ENCODE peak calls at places on chromosome 20, in eight cellular contexts. W is IMR-90, O is GM20000, I is ascending aorta, C is hepatocyte, D is nephron progenitor cell, P is HCT116, S is endothelial cell. F is an unnamed sample.
A peak's percentile ranks its signal among the peaks of the same experiment; 100 is the strongest.

GRCh38 chr20:41058007-41058673 is 29.5 kb downstream of the TOP1 start:
- DNase-seq in C (peak; percentile 47), O (no peak), D (no peak), I (no peak), W (peak; percentile 93), S (no peak), P (peak; percentile 8), F (no peak)

GRCh38 chr20:51628533-51629398 is 86.2 kb upstream of the NFATC2 start:
- DNase-seq in I (no peak), C (no peak), S (no peak), O (no peak), P (no peak), W (peak; percentile 86), D (no peak), F (no peak)

GRCh38 chr20:58994390-58995159 is 12.5 kb downstream of the CTSZ start:
- DNase-seq in P (no peak), C (no peak), I (no peak), W (no peak), O (no peak), D (no peak), S (no peak), F (no peak)

GRCh38 chr20:63223121-63223825 is 7.3 kb upstream of the YTHDF1 start:
- DNase-seq in C (peak; percentile 72), S (peak; percentile 57), O (peak; percentile 69), D (peak; percentile 65), P (no peak), I (no peak), W (peak; percentile 30), F (peak; percentile 75)

GRCh38 chr20:63488331-63489251 is 10.3 kb downstream of the EEF1A2 start:
- DNase-seq in C (no peak), P (no peak), D (peak; percentile 63), W (no peak), I (no peak), S (no peak), O (no peak), F (no peak)

GRCh38 chr20:33994624-33994913 is 858 bp downstream of the RALY start:
- DNase-seq in D (no peak), C (no peak), W (no peak), P (no peak), O (no peak), I (no peak), S (no peak), F (no peak)

GRCh38 chr20:25237610-25238318 is 10.1 kb upstream of the PYGB start:
- DNase-seq in P (peak; percentile 94), C (peak; percentile 77), S (no peak), W (peak; percentile 100), I (peak; percentile 78), O (no peak), D (no peak), F (peak; percentile 60)

GRCh38 chr20:57498425-57499400 is 26.2 kb downstream of the CTCFL start:
- DNase-seq in O (no peak), P (peak; percentile 19), C (peak; percentile 41), I (no peak), D (peak; percentile 41), S (peak; percentile 51), W (peak; percentile 7), F (peak; percentile 68)

GRCh38 chr20:58131581-58132142 is 96.8 kb downstream of the ANKRD60 start:
- DNase-seq in I (no peak), O (no peak), W (peak; percentile 1), D (no peak), P (peak; percentile 27), S (no peak), C (no peak), F (peak; percentile 86)

GRCh38 chr20:22411568-22412450 is 172.6 kb downstream of the FOXA2 start:
- DNase-seq in W (no peak), D (no peak), O (no peak), P (no peak), S (no peak), I (no peak), C (peak; percentile 76), F (peak; percentile 30)

GRCh38 chr20:17856837-17857605 is 111.6 kb downstream of the SNX5 start:
- DNase-seq in I (no peak), C (no peak), S (no peak), D (no peak), O (no peak), P (no peak), W (no peak), F (no peak)

GRCh38 chr20:8057871-8058270 is 38.3 kb upstream of the TMX4 start:
- DNase-seq in P (no peak), I (no peak), D (no peak), O (no peak), W (no peak), S (no peak), C (no peak), F (no peak)

GRCh38 chr20:2610326-2610725 is 42.1 kb upstream of the NOP56 start:
- DNase-seq in O (no peak), C (no peak), W (no peak), P (no peak), S (no peak), I (no peak), D (no peak), F (no peak)

GRCh38 chr20:44021900-44022299 is 107.2 kb downstream of the TOX2 start:
- DNase-seq in S (no peak), O (no peak), W (no peak), P (no peak), I (no peak), D (no peak), C (no peak), F (no peak)

GRCh38 chr20:50368386-50368785 is 141.8 kb upstream of the PTPN1 start:
- DNase-seq in I (no peak), O (no peak), C (no peak), S (no peak), W (no peak), D (no peak), P (no peak), F (no peak)

GRCh38 chr20:50366270-50367103 is 143.7 kb upstream of the PTPN1 start:
- DNase-seq in W (peak; percentile 75), P (no peak), C (peak; percentile 92), O (no peak), I (no peak), D (no peak), S (no peak), F (peak; percentile 93)

GRCh38 chr20:50367104-50367674 is 143.0 kb upstream of the PTPN1 start:
- DNase-seq in D (no peak), I (no peak), S (no peak), C (no peak), O (no peak), W (no peak), P (no peak), F (no peak)

GRCh38 chr20:50368813-50369224 is 141.4 kb upstream of the PTPN1 start:
- DNase-seq in O (no peak), S (no peak), C (peak; percentile 56), D (no peak), P (no peak), W (peak; percentile 63), I (no peak), F (no peak)

DNA sequence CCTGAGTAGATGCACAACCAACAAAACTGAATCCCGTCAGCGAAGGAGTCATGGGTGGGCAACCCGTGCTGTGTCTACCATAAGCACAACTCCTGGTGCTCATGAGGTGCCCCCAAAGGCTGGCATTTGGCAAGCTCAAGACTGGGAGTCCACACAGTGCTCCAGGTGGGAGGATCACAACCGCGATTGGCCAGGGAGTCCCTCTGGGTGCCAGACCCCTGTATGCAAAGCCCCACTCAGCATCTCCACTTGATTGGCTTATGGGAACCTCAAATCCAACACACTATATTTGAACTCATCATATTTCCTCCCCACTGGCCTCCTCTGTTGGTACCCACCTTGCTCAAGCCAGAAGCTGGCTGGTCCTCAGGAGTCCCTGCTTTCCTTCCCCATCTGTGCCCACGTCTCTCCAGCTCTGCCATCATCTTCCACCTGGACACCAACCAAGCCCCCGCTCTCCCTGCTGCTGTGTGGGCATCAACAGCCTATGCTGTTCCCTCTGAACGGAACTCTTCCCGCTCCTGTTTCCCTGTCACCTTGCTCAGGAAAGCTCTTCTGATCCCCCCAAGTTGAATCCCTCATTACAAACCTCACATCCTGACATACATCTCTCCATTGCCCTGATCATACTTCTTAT is 142.3 kb upstream of the PTPN1 start:
- DNase-seq in C (no peak), D (no peak), P (no peak), O (no peak), S (no peak), I (no peak), W (no peak), F (no peak)
- TF ChIP-seq CTCF in C (no peak), D (no peak), P (no peak), O (no peak), S (no peak), I (no peak), W (no peak), F (no peak)

GRCh38 chr20:32893878-32894483 is 35.3 kb downstream of the EFCAB8 start:
- DNase-seq in S (peak; percentile 52), P (no peak), C (no peak), I (no peak), O (peak; percentile 30), D (peak; percentile 42), W (peak; percentile 16), F (peak; percentile 38)
- TF ChIP-seq CTCF in S (peak; percentile 65), P (peak; percentile 80), C (peak; percentile 23), I (no peak), O (peak; percentile 42), D (peak; percentile 51), W (peak; percentile 50), F (no peak)

DNA sequence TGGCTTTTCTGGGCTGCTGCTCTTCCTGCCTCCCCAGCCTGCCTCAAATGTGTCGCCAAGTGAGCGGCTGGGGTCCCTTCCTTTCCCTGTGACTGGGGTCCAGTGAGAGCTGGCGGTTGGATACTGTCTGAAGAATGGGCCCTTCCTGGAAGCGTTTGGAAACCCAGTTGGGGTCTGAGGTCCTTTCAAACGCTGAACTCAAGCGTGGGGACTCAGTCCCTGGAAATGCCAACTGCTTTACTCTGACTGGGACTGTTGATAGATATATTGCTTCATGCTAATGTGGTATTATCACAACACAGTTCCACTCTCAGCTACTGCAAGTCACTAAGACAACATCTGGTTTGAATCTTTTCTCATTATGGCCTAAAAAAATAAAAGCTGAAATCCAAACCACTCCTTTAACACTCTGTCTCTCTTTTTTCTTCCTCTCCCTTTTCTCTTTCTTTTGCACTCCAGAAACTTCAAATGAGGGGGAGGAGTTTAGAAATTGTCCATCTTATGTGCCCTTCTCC is 23.6 kb upstream of the PSMF1 start:
- DNase-seq in W (no peak), P (no peak), I (no peak), S (no peak), O (no peak), D (no peak), C (no peak), F (no peak)
- TF ChIP-seq CTCF in W (no peak), P (no peak), I (no peak), S (no peak), O (no peak), D (no peak), C (no peak), F (no peak)

GRCh38 chr20:60010689-60011417 is 52.6 kb downstream of the CDH26 start:
- DNase-seq in D (no peak), P (no peak), O (no peak), C (no peak), I (no peak), S (no peak), W (no peak), F (no peak)

GRCh38 chr20:60011512-60012507 is 53.6 kb downstream of the CDH26 start:
- DNase-seq in I (no peak), P (no peak), S (no peak), W (no peak), O (no peak), C (no peak), D (no peak), F (no peak)

GRCh38 chr20:60008130-60008808 is 50.0 kb downstream of the CDH26 start:
- DNase-seq in D (no peak), S (no peak), C (no peak), O (no peak), P (no peak), I (no peak), W (no peak), F (no peak)

GRCh38 chr20:60009318-60009717 is 51.1 kb downstream of the CDH26 start:
- DNase-seq in I (no peak), D (no peak), C (no peak), W (no peak), S (no peak), O (no peak), P (no peak), F (no peak)

GRCh38 chr20:60009826-60010616 is 51.8 kb downstream of the CDH26 start:
- DNase-seq in S (no peak), I (no peak), W (no peak), O (no peak), P (no peak), C (no peak), D (no peak), F (no peak)
- TF ChIP-seq CTCF in S (peak; percentile 21), I (no peak), W (no peak), O (no peak), P (peak; percentile 64), C (peak; percentile 21), D (peak; percentile 23), F (no peak)

F was measured in Calu3.